ENCODE peak calls at places on chromosomes 5 and 9, in nine cellular contexts. V is SJSA1; M is B cell; Y is Calu3; K is stimulated activated CD8-positive, alpha-beta memory T cell treated with anti-CD3 and anti-CD28 coated beads, Interleukin-4, amount 100 ng/mL, for 4 hours; D is AG04450; Z is GOT3; B is NB4; S is brain microvascular endothelial cell. E is an unnamed sample.

GRCh38 chr5:151745071-151745705 is 13.2 kb downstream of the ATOX1 start:
- DNase-seq in V (peak; percentile 94), M (no peak), Y (peak; percentile 92), K (no peak), D (peak; percentile 29), Z (peak; percentile 74), B (no peak), S (peak; percentile 84), E (peak; percentile 90)

GRCh38 chr5:54470191-54470590 is 14.7 kb downstream of the HSPB3 start:
- DNase-seq in V (no peak), M (no peak), Y (no peak), K (no peak), D (peak; percentile 16), Z (no peak), B (no peak), S (no peak), E (no peak)

GRCh38 chr5:157951673-157952373 is 92.9 kb upstream of the CLINT1 start:
- DNase-seq in V (no peak), M (no peak), Y (no peak), K (no peak), D (no peak), Z (no peak), B (no peak), S (no peak), E (no peak)

GRCh38 chr5:78005021-78005785 is 229.1 kb upstream of the TBCA start:
- DNase-seq in V (no peak), M (no peak), Y (no peak), K (no peak), D (no peak), Z (no peak), B (peak; percentile 32), S (peak; percentile 38), E (peak; percentile 24)

GRCh38 chr9:89194381-89195114 is 15.9 kb upstream of the SHC3 start:
- DNase-seq in V (no peak), M (no peak), Y (no peak), K (no peak), D (no peak), Z (no peak), B (no peak), S (no peak), E (no peak)

GRCh38 chr9:34089311-34089710 is 37.2 kb downstream of the DCAF12 start:
- DNase-seq in V (no peak), M (no peak), Y (no peak), K (no peak), D (no peak), Z (no peak), B (no peak), S (peak; percentile 80), E (peak; percentile 81)

GRCh38 chr5:80934751-80935150 is 25.4 kb upstream of the RASGRF2 start:
- DNase-seq in V (no peak), M (no peak), Y (no peak), K (no peak), D (no peak), Z (no peak), B (no peak), S (no peak), E (no peak)

GRCh38 chr9:108836319-108836718 is 19.5 kb downstream of the ACTL7B start:
- DNase-seq in V (no peak), M (no peak), Y (no peak), K (no peak), D (no peak), Z (no peak), B (peak; percentile 46), S (no peak), E (no peak)

GRCh38 chr5:148912714-148913398 is 86.4 kb downstream of the ADRB2 start:
- DNase-seq in V (peak; percentile 99), M (no peak), Y (peak; percentile 68), K (no peak), D (peak; percentile 91), Z (peak; percentile 75), B (no peak), S (peak; percentile 93), E (peak; percentile 91)

GRCh38 chr9:95570150-95570549 is 53.4 kb upstream of the PTCH1 start:
- DNase-seq in V (peak; percentile 83), M (no peak), Y (no peak), K (no peak), D (peak; percentile 4), Z (no peak), B (no peak), S (peak; percentile 39), E (peak; percentile 18)